ENCODE peak calls at places on chromosomes 12 and 14, in eight cellular contexts. M is SK-MEL-5; G is HS-27A; P is GM13977; F is CD4-positive, alpha-beta memory T cell; Z is renal cortical epithelial cell; U is mucosa of descending colon; R is stimulated activated CD8-positive, alpha-beta memory T cell treated with anti-CD3 and anti-CD28 coated beads, Interleukin-15, amount 100 ng/mL, for 24 hours. X is an unnamed sample.

GRCh38 chr12:1515010-1515409 is 79.4 kb downstream of the FBXL14 start:
- DNase-seq in Z (no peak), P (no peak), R (no peak), M (no peak), F (no peak), U (no peak), G (no peak), X (no peak)

GRCh38 chr12:77559400-77560074 is 271.2 kb upstream of the NAV3 start:
- DNase-seq in M (no peak), P (no peak), U (no peak), Z (no peak), R (no peak), F (no peak), G (no peak), X (no peak)

GRCh38 chr12:94535614-94535932 is 75.9 kb upstream of the CEP83 start:
- DNase-seq in G (no peak), F (no peak), U (no peak), Z (no peak), M (no peak), P (no peak), R (no peak), X (peak)

GRCh38 chr14:60179296-60179924 is 14.2 kb upstream of the DHRS7 start:
- DNase-seq in P (no peak), M (no peak), F (no peak), U (no peak), Z (no peak), G (no peak), R (no peak), X (no peak)

GRCh38 chr14:20468773-20469241 is 399 bp upstream of the PNP start:
- DNase-seq in R (no peak), U (no peak), P (no peak), Z (no peak), G (no peak), F (no peak), M (no peak), X (no peak)

GRCh38 chr12:54723653-54724256 is 75.6 kb upstream of the DCD start:
- DNase-seq in G (no peak), R (no peak), F (peak), M (peak), P (no peak), Z (no peak), U (peak), X (peak)

GRCh38 chr12:99049774-99050173 is 404.7 kb downstream of the APAF1 start:
- DNase-seq in F (no peak), R (no peak), P (no peak), G (no peak), U (no peak), M (no peak), Z (no peak), X (no peak)

GRCh38 chr12:46452061-46452615 is 79.6 kb upstream of the SLC38A2 start:
- DNase-seq in U (no peak), P (no peak), R (no peak), G (no peak), Z (no peak), F (no peak), M (no peak), X (no peak)

GRCh38 chr14:100523536-100524025 is 63.6 kb downstream of the BEGAIN start:
- DNase-seq in P (no peak), U (peak), F (peak), G (no peak), M (no peak), Z (no peak), R (no peak), X (no peak)

GRCh38 chr12:93177208-93178153 is 200.2 kb upstream of the NUDT4 start:
- DNase-seq in G (no peak), U (no peak), P (no peak), R (no peak), F (no peak), Z (no peak), M (no peak), X (no peak)

GRCh38 chr14:87877877-87878276 is 115.1 kb downstream of the GALC start:
- DNase-seq in P (no peak), U (no peak), R (no peak), G (no peak), M (no peak), Z (no peak), F (no peak), X (no peak)

GRCh38 chr14:37172024-37172869 is at the start of gene SLC25A21:
- DNase-seq in M (peak), U (peak), F (no peak), P (no peak), R (no peak), Z (peak), G (peak), X (peak)

GRCh38 chr14:81208489-81208888 is 12.3 kb downstream of the GTF2A1 start:
- DNase-seq in G (no peak), Z (no peak), R (no peak), M (no peak), P (no peak), U (no peak), F (no peak), X (no peak)

GRCh38 chr14:41385787-41386186 is 220.9 kb upstream of the LRFN5 start:
- DNase-seq in M (no peak), R (no peak), U (no peak), Z (no peak), F (no peak), G (no peak), P (no peak), X (no peak)

GRCh38 chr12:62919827-62920226 is 15.1 kb downstream of the PPM1H start:
- DNase-seq in P (no peak), M (no peak), Z (peak), F (no peak), U (no peak), R (no peak), G (peak), X (no peak)

GRCh38 chr14:65079201-65079600 is 23.1 kb downstream of the MAX start:
- DNase-seq in P (no peak), R (no peak), M (no peak), Z (no peak), G (no peak), U (no peak), F (no peak), X (no peak)

GRCh38 chr14:59254911-59255545 is 66.6 kb downstream of the DAAM1 start:
- DNase-seq in P (no peak), U (no peak), Z (no peak), G (no peak), R (no peak), M (peak), F (no peak), X (peak)

GRCh38 chr14:72679591-72680151 is 214.2 kb downstream of the DPF3 start:
- DNase-seq in P (no peak), Z (no peak), R (no peak), M (no peak), G (no peak), U (no peak), F (no peak), X (no peak)

GRCh38 chr14:105419055-105419304 is 647 bp upstream of the MTA1 start:
- DNase-seq in G (no peak), R (no peak), Z (no peak), U (no peak), P (no peak), F (no peak), M (no peak), X (no peak)

GRCh38 chr14:91400696-91401095 is 16.9 kb downstream of the CCDC88C start:
- DNase-seq in R (no peak), Z (peak), F (no peak), P (no peak), M (no peak), G (no peak), U (no peak), X (no peak)

GRCh38 chr14:30298266-30298795 is 260.6 kb upstream of the G2E3 start:
- DNase-seq in G (no peak), P (no peak), U (no peak), F (no peak), R (no peak), M (no peak), Z (no peak), X (no peak)

GRCh38 chr12:26231930-26232329 is 36.6 kb downstream of the SSPN start:
- DNase-seq in U (no peak), G (no peak), M (no peak), Z (no peak), F (no peak), P (no peak), R (no peak), X (no peak)

X was measured in A673.